ENCODE peak calls at places on chromosomes 7 and 10, in four cellular contexts. H, Z, P and A are unnamed samples.

GRCh38 chr10:96417432-96417831 is 58.6 kb upstream of the OPALIN start:
- DNase-seq in P (peak; percentile 17), H (no peak), Z (no peak), A (no peak)

GRCh38 chr7:107694395-107694794 is 33.8 kb downstream of the SLC26A4 start:
- DNase-seq in H (no peak), P (no peak), Z (no peak), A (no peak)

GRCh38 chr10:12540341-12540781 is 191.0 kb downstream of the CAMK1D start:
- DNase-seq in P (no peak), Z (no peak), H (no peak), A (no peak)

GRCh38 chr7:122676466-122676865 is 22.5 kb downstream of the RNF133 start:
- DNase-seq in H (no peak), P (no peak), Z (no peak), A (no peak)

GRCh38 chr7:46764100-46764941 is 817.6 kb downstream of the TNS3 start:
- DNase-seq in H (no peak), Z (peak; percentile 92), P (no peak), A (no peak)

GRCh38 chr7:127504715-127505114 is 80.7 kb downstream of the GCC1 start:
- DNase-seq in P (no peak), Z (no peak), H (no peak), A (no peak)

GRCh38 chr10:124388823-124389612 is 29.7 kb downstream of the OAT start:
- DNase-seq in P (peak; percentile 88), H (peak; percentile 99), Z (peak; percentile 93), A (peak; percentile 46)

GRCh38 chr7:132412435-132412834 is 163.8 kb downstream of the PLXNA4 start:
- DNase-seq in P (no peak), H (no peak), Z (no peak), A (no peak)

GRCh38 chr10:12324530-12324929 is 24.8 kb upstream of the CAMK1D start:
- DNase-seq in Z (no peak), P (no peak), H (peak; percentile 10), A (no peak)

GRCh38 chr10:84783386-84783785 is 455.0 kb downstream of the CCSER2 start:
- DNase-seq in H (no peak), P (no peak), Z (no peak), A (no peak)

GRCh38 chr7:78605131-78605530 is 806.6 kb downstream of the PHTF2 start:
- DNase-seq in H (no peak), Z (no peak), P (no peak), A (no peak)

GRCh38 chr7:28615091-28615490 is 202.8 kb downstream of the CREB5 start:
- DNase-seq in H (no peak), P (no peak), Z (no peak), A (no peak)

GRCh38 chr7:149147072-149147729 is at the start of gene ZNF398:
- DNase-seq in Z (peak; percentile 85), P (peak; percentile 75), H (peak; percentile 96), A (peak; percentile 35)

GRCh38 chr7:151423936-151424335 is 14.1 kb upstream of the WDR86 start:
- DNase-seq in P (no peak), H (peak; percentile 5), Z (no peak), A (no peak)

GRCh38 chr10:119269737-119270136 is 62.4 kb downstream of the GRK5 start:
- DNase-seq in P (no peak), Z (no peak), H (peak; percentile 61), A (no peak)

GRCh38 chr7:128164061-128164954 is 76.8 kb upstream of the LEP start:
- DNase-seq in H (no peak), Z (peak; percentile 47), P (peak; percentile 51), A (no peak)

GRCh38 chr7:2131341-2131740 is 101.4 kb downstream of the MAD1L1 start:
- DNase-seq in H (no peak), Z (no peak), P (no peak), A (no peak)

GRCh38 chr10:12507165-12507870 is 158.0 kb downstream of the CAMK1D start:
- DNase-seq in Z (peak; percentile 43), H (no peak), P (no peak), A (no peak)

GRCh38 chr7:862157-862556 is 14.2 kb upstream of the GET4 start:
- DNase-seq in Z (no peak), P (no peak), H (no peak), A (no peak)

GRCh38 chr10:21976739-21977138 is 26.8 kb downstream of the DNAJC1 start:
- DNase-seq in H (no peak), P (no peak), Z (no peak), A (no peak)

GRCh38 chr10:120586471-120586872 is 129.4 kb downstream of the PLPP4 start:
- DNase-seq in H (no peak), Z (no peak), P (no peak), A (no peak)

GRCh38 chr7:27661776-27662489 is 750 bp downstream of the HIBADH start:
- DNase-seq in P (no peak), H (peak; percentile 86), Z (peak; percentile 68), A (no peak)

GRCh38 chr7:74240482-74240881 is 13.7 kb downstream of the RFC2 start:
- DNase-seq in Z (no peak), H (no peak), P (no peak), A (no peak)

GRCh38 chr7:74236284-74236683 is 17.9 kb downstream of the RFC2 start:
- DNase-seq in H (no peak), P (no peak), Z (no peak), A (no peak)

GRCh38 chr7:74246497-74246896 is 7.7 kb downstream of the RFC2 start:
- DNase-seq in H (no peak), P (no peak), Z (no peak), A (no peak)

DNA sequence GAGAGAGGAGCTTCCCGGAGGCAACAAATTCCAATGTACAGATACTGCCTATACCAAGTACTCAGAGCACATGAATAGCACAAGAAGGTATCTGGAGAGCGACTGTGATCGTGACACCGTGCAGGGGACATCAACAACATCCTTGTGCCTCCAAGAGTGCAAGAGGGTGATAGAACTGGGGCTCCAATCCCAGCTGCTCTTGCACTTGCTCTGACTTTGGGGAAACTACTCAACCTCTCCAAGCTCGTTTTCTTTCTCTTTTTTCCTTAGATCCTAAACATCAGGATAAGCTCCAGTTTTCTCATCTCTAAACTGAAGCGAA is 12.1 kb downstream of the RFC2 start:
- DNase-seq in H (no peak), Z (no peak), P (no peak), A (no peak)
- H3K4me3 ChIP-seq in H (no peak overlapping the region), Z (no peak overlapping the region), P (no peak overlapping the region), A (no peak overlapping the region)

GRCh38 chr7:110104243-110104642 is 986.7 kb upstream of the LRRN3 start:
- DNase-seq in H (no peak), P (no peak), Z (no peak), A (no peak)
- TF ChIP-seq CTCF in H (no peak), P (no peak), Z (no peak), A (no peak)

DNA sequence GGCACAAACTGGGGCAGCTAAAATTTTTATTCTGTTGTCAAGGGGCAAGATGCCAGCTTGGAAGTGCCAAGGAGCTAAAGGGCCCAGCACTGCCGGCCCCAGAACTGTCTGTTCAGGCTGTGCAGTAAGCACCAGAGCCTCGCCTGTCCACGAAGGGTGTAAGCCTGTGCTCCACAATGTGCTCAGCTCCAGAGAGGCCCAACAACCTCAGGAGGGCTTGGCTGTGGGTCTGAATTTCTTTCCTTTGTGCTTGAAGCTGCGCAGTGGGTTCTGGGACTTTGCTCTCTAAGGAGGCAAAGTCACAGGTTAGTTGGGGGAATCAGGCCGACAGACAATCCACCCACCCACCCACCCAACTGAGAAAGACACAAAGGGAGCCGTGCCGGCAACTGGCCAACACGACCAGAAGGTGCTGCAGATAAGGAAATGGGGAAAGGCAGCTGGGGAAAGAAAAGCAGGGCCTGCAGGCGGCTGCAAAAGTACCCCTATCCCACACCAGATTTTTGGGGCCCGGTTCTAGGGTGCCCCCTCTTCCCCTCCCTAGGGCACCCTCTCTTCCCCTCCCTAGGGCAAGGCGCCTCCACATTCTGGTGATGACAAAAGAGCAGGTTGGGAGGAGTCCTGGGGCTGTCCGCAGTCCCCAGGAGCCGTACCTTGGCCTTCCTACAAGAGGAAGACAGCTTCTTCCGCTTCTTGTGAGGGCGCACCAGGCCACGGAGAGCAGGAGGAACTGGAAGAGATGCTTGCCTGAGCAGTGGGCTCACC is 7.7 kb downstream of the DDX56 start:
- DNase-seq in Z (no peak), H (peak; percentile 71), P (no peak), A (no peak)
- H3K27ac ChIP-seq in Z (no peak overlapping the region), H (no peak overlapping the region), P (no peak overlapping the region), A (no peak overlapping the region)

DNA sequence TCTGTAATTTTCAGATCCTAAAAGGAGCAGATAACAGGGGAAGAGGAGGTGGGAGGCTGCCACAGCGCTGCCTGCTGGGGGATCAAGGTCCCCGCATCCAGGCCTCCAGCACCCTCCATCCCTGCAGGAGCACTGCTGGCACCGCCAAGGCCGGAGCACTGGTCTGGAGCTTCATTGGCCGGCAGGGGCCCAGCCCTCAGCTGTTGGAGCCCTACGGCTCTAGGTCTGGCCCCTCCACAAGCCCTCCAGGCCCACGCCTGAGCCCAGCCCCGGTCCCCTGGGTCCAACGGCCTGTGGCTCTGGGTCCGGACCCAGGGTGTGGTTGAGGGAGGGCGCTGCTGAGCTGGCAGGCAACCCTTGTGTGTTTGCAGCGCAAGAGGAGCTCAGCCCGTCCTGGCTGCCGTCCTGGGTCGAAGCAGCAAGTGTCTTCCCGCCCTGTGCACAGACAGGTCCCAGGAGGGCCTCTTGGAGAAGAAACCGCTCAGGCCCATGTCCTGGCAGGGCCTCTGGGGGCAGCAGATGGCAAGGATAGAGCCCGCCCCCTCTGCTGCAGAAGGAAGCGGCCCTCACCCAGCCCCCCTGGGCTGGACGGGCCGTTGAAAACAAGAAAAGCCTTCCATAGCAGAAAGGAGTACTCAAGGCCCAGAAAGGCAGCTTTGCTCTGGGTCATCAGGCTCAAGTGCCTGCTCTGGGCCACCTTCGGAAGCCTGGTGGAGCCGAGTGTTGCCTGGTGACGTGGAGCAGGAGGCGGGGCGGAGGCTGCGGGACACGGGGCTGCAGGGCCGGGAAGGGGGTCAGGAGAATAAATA is 54.3 kb upstream of the TNRC18 start:
- DNase-seq in H (no peak), P (no peak), Z (no peak), A (no peak)
- H3K4me3 ChIP-seq in H (peak overlapping the region; percentile 40), P (no peak overlapping the region), Z (peak overlapping the region; percentile 60), A (no peak overlapping the region)

GRCh38 chr10:100995171-100995570 is 4.4 kb upstream of the LZTS2 start:
- DNase-seq in Z (no peak), H (no peak), P (no peak), A (no peak)

GRCh38 chr10:100998991-100999741 is 442 bp upstream of the LZTS2 start:
- DNase-seq in H (peak; percentile 97), P (peak; percentile 77), Z (peak; percentile 89), A (no peak)

GRCh38 chr10:100998183-100998990 is 1.2 kb upstream of the LZTS2 start:
- DNase-seq in H (peak; percentile 92), Z (peak; percentile 90), P (peak; percentile 78), A (no peak)

GRCh38 chr10:100997364-100998182 is 2.0 kb upstream of the LZTS2 start:
- DNase-seq in H (peak; percentile 95), P (peak; percentile 83), Z (peak; percentile 86), A (no peak)

DNA sequence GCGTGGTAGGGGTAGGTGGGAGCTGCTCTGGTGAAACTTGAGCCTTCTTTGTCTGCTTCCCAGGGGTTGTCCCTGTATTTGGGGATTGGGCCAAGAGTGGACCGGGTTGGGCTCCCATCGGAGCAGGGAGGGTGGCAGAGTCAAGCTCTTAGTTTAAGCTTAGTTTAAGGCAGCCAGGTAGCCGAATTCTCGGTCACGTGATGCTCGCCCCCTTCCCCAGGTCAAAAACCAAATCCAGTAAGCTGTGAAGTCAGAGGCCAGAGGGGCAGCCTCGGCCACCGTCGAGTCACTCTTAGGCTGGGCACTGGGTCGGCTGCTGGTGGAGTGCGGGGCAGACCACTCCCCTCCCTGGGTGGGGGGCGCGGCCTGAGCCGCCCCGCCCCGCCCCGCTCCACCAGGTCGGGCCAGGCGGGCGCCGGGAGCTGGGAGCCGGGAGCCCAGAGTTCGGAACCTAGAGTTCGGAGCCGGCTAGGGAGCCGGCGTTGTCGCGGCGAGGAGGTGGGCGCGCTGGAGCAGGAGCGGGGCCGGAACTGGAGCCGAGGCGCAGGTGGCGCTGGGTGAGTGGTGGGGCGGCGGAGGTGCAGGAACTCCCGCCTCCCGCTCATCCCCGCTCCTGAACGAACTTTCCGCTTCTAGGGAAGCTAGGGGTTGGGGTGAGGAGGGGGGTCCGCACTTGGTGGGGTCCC is 2.8 kb upstream of the LZTS2 start:
- DNase-seq in Z (no peak), P (peak; percentile 37), H (peak; percentile 91), A (no peak)
- TF ChIP-seq CTCF in Z (no peak), P (no peak), H (no peak), A (no peak)